ENCODE peak calls at places on chromosomes 16 and 17, in eight cellular contexts. One of them, this sample, is unnamed.

GRCh38 chr16:11145173-11145820 is 110.7 kb downstream of the SOCS1 start:
- DNase-seq in IMR-90: peak; percentile 54
- DNase-seq in AG04450: no peak
- DNase-seq in body of pancreas: peak; percentile 10
- DNase-seq in Peyer's patch: no peak
- DNase-seq in tibial artery: no peak
- DNase-seq in colonic mucosa: no peak
- DNase-seq in transverse colon: no peak
- DNase-seq in this sample: no peak

GRCh38 chr16:22318690-22319358 is 21.6 kb downstream of the POLR3E start:
- DNase-seq in IMR-90: peak; percentile 22
- DNase-seq in AG04450: no peak
- DNase-seq in body of pancreas: peak; percentile 40
- DNase-seq in Peyer's patch: peak; percentile 70
- DNase-seq in tibial artery: no peak
- DNase-seq in colonic mucosa: peak; percentile 56
- DNase-seq in transverse colon: peak; percentile 38
- DNase-seq in this sample: peak; percentile 36

GRCh38 chr17:28675980-28676379 is 14.0 kb downstream of the SUPT6H start:
- DNase-seq in IMR-90: no peak
- DNase-seq in AG04450: no peak
- DNase-seq in body of pancreas: no peak
- DNase-seq in Peyer's patch: no peak
- DNase-seq in tibial artery: no peak
- DNase-seq in colonic mucosa: no peak
- DNase-seq in transverse colon: peak; percentile 27
- DNase-seq in this sample: peak; percentile 63

GRCh38 chr17:75985986-75986385 is 6.9 kb downstream of the TEN1 start:
- DNase-seq in IMR-90: no peak
- DNase-seq in AG04450: no peak
- DNase-seq in body of pancreas: no peak
- DNase-seq in Peyer's patch: no peak
- DNase-seq in tibial artery: peak; percentile 1
- DNase-seq in colonic mucosa: no peak
- DNase-seq in transverse colon: no peak
- DNase-seq in this sample: no peak

GRCh38 chr17:81302861-81303326 is 7.8 kb upstream of the SLC38A10 start:
- DNase-seq in IMR-90: no peak
- DNase-seq in AG04450: no peak
- DNase-seq in body of pancreas: no peak
- DNase-seq in Peyer's patch: no peak
- DNase-seq in tibial artery: no peak
- DNase-seq in colonic mucosa: no peak
- DNase-seq in transverse colon: no peak
- DNase-seq in this sample: no peak

GRCh38 chr17:27463235-27463677 is 7.0 kb downstream of the KSR1 start:
- DNase-seq in IMR-90: no peak
- DNase-seq in AG04450: no peak
- DNase-seq in body of pancreas: no peak
- DNase-seq in Peyer's patch: no peak
- DNase-seq in tibial artery: no peak
- DNase-seq in colonic mucosa: no peak
- DNase-seq in transverse colon: no peak
- DNase-seq in this sample: no peak

GRCh38 chr17:81295678-81296381 is 723 bp upstream of the SLC38A10 start:
- DNase-seq in IMR-90: peak; percentile 33
- DNase-seq in AG04450: no peak
- DNase-seq in body of pancreas: peak; percentile 76
- DNase-seq in Peyer's patch: peak; percentile 88
- DNase-seq in tibial artery: no peak
- DNase-seq in colonic mucosa: peak; percentile 80
- DNase-seq in transverse colon: peak; percentile 83
- DNase-seq in this sample: peak; percentile 90

GRCh38 chr17:48728232-48729231 is at the start of gene HOXB13:
- DNase-seq in IMR-90: peak; percentile 39
- DNase-seq in AG04450: no peak
- DNase-seq in body of pancreas: no peak
- DNase-seq in Peyer's patch: no peak
- DNase-seq in tibial artery: no peak
- DNase-seq in colonic mucosa: peak; percentile 95
- DNase-seq in transverse colon: peak; percentile 73
- DNase-seq in this sample: no peak

GRCh38 chr16:35252356-35252936 is 1793.0 kb downstream of the TP53TG3F start:
- DNase-seq in IMR-90: peak; percentile 1
- DNase-seq in AG04450: no peak
- DNase-seq in body of pancreas: no peak
- DNase-seq in Peyer's patch: no peak
- DNase-seq in tibial artery: no peak
- DNase-seq in colonic mucosa: no peak
- DNase-seq in transverse colon: no peak
- DNase-seq in this sample: no peak

GRCh38 chr16:72689851-72690250 is 358.1 kb downstream of the ZFHX3 start:
- DNase-seq in IMR-90: peak; percentile 17
- DNase-seq in AG04450: no peak
- DNase-seq in body of pancreas: no peak
- DNase-seq in Peyer's patch: no peak
- DNase-seq in tibial artery: no peak
- DNase-seq in colonic mucosa: no peak
- DNase-seq in transverse colon: no peak
- DNase-seq in this sample: no peak

GRCh38 chr17:62735027-62735651 is 73.0 kb downstream of the MARCHF10 start:
- DNase-seq in IMR-90: no peak
- DNase-seq in AG04450: no peak
- DNase-seq in body of pancreas: no peak
- DNase-seq in Peyer's patch: no peak
- DNase-seq in tibial artery: no peak
- DNase-seq in colonic mucosa: no peak
- DNase-seq in transverse colon: no peak
- DNase-seq in this sample: no peak

GRCh38 chr17:30344283-30345088 is 10.6 kb upstream of the TMIGD1 start:
- DNase-seq in IMR-90: peak; percentile 59
- DNase-seq in AG04450: no peak
- DNase-seq in body of pancreas: peak; percentile 74
- DNase-seq in Peyer's patch: peak; percentile 88
- DNase-seq in tibial artery: no peak
- DNase-seq in colonic mucosa: peak; percentile 82
- DNase-seq in transverse colon: peak; percentile 72
- DNase-seq in this sample: peak; percentile 96

GRCh38 chr17:42188749-42189650 is 3.7 kb upstream of the HCRT start:
- DNase-seq in IMR-90: no peak
- DNase-seq in AG04450: no peak
- DNase-seq in body of pancreas: no peak
- DNase-seq in Peyer's patch: no peak
- DNase-seq in tibial artery: no peak
- DNase-seq in colonic mucosa: no peak
- DNase-seq in transverse colon: no peak
- DNase-seq in this sample: no peak

GRCh38 chr17:48558731-48559608 is 14.1 kb upstream of the HOXB2 start:
- DNase-seq in IMR-90: no peak
- DNase-seq in AG04450: no peak
- DNase-seq in body of pancreas: no peak
- DNase-seq in Peyer's patch: no peak
- DNase-seq in tibial artery: no peak
- DNase-seq in colonic mucosa: no peak
- DNase-seq in transverse colon: no peak
- DNase-seq in this sample: no peak

GRCh38 chr16:63331111-63331510 is 1294.9 kb upstream of the CDH8 start:
- DNase-seq in IMR-90: no peak
- DNase-seq in AG04450: no peak
- DNase-seq in body of pancreas: no peak
- DNase-seq in Peyer's patch: no peak
- DNase-seq in tibial artery: no peak
- DNase-seq in colonic mucosa: no peak
- DNase-seq in transverse colon: no peak
- DNase-seq in this sample: no peak

GRCh38 chr16:28616636-28617035 is 6.8 kb upstream of the SULT1A1 start:
- DNase-seq in IMR-90: no peak
- DNase-seq in AG04450: no peak
- DNase-seq in body of pancreas: no peak
- DNase-seq in Peyer's patch: no peak
- DNase-seq in tibial artery: no peak
- DNase-seq in colonic mucosa: no peak
- DNase-seq in transverse colon: no peak
- DNase-seq in this sample: no peak

GRCh38 chr16:89334988-89335802 is 117.7 kb downstream of the ZNF778 start:
- DNase-seq in IMR-90: no peak
- DNase-seq in AG04450: no peak
- DNase-seq in body of pancreas: no peak
- DNase-seq in Peyer's patch: no peak
- DNase-seq in tibial artery: peak; percentile 55
- DNase-seq in colonic mucosa: no peak
- DNase-seq in transverse colon: no peak
- DNase-seq in this sample: no peak
- H3K27ac ChIP-seq in IMR-90: peak overlapping the region; percentile 73
- H3K27ac ChIP-seq in AG04450: peak overlapping the region; percentile 11
- H3K27ac ChIP-seq in body of pancreas: no peak overlapping the region
- H3K27ac ChIP-seq in Peyer's patch: peak overlapping the region; percentile 9
- H3K27ac ChIP-seq in tibial artery: no peak overlapping the region
- H3K27ac ChIP-seq in colonic mucosa: no peak overlapping the region
- H3K27ac ChIP-seq in transverse colon: no peak overlapping the region
- H3K27ac ChIP-seq in this sample: no peak overlapping the region

GRCh38 chr16:83838151-83838550 is 30.4 kb downstream of the HSBP1 start:
- DNase-seq in IMR-90: no peak
- DNase-seq in AG04450: no peak
- DNase-seq in body of pancreas: no peak
- DNase-seq in Peyer's patch: no peak
- DNase-seq in tibial artery: no peak
- DNase-seq in colonic mucosa: no peak
- DNase-seq in transverse colon: no peak
- DNase-seq in this sample: no peak
- H3K9me3 ChIP-seq in IMR-90: no peaks in the 10 kb centered on the region
- H3K9me3 ChIP-seq in AG04450: no peaks in the 10 kb centered on the region
- H3K9me3 ChIP-seq in body of pancreas: no peaks in the 10 kb centered on the region
- H3K9me3 ChIP-seq in Peyer's patch: no peaks in the 10 kb centered on the region
- H3K9me3 ChIP-seq in tibial artery: no peaks in the 10 kb centered on the region
- H3K9me3 ChIP-seq in colonic mucosa: no peaks in the 10 kb centered on the region
- H3K9me3 ChIP-seq in transverse colon: no peaks in the 10 kb centered on the region
- H3K9me3 ChIP-seq in this sample: no peaks in the 10 kb centered on the region

GRCh38 chr16:4487955-4488481 is 11.8 kb downstream of the HMOX2 start:
- DNase-seq in IMR-90: peak; percentile 62
- DNase-seq in AG04450: no peak
- DNase-seq in body of pancreas: no peak
- DNase-seq in Peyer's patch: no peak
- DNase-seq in tibial artery: no peak
- DNase-seq in colonic mucosa: no peak
- DNase-seq in transverse colon: no peak
- DNase-seq in this sample: no peak
- H3K27ac ChIP-seq in IMR-90: no peak overlapping the region
- H3K27ac ChIP-seq in AG04450: no peak overlapping the region
- H3K27ac ChIP-seq in body of pancreas: peak overlapping the region; percentile 39
- H3K27ac ChIP-seq in Peyer's patch: no peak overlapping the region
- H3K27ac ChIP-seq in tibial artery: no peak overlapping the region
- H3K27ac ChIP-seq in colonic mucosa: no peak overlapping the region
- H3K27ac ChIP-seq in transverse colon: no peak overlapping the region
- H3K27ac ChIP-seq in this sample: no peak overlapping the region

GRCh38 chr16:853306-853705 is 52.8 kb upstream of the GNG13 start:
- DNase-seq in IMR-90: no peak
- DNase-seq in AG04450: no peak
- DNase-seq in body of pancreas: no peak
- DNase-seq in Peyer's patch: no peak
- DNase-seq in tibial artery: no peak
- DNase-seq in colonic mucosa: no peak
- DNase-seq in transverse colon: no peak
- DNase-seq in this sample: no peak
- H3K9me3 ChIP-seq in IMR-90: peaks cover 38% of the 10 kb centered on the region
- H3K9me3 ChIP-seq in AG04450: peaks cover 94% of the 10 kb centered on the region
- H3K9me3 ChIP-seq in body of pancreas: no peaks in the 10 kb centered on the region
- H3K9me3 ChIP-seq in Peyer's patch: no peaks in the 10 kb centered on the region
- H3K9me3 ChIP-seq in tibial artery: no peaks in the 10 kb centered on the region
- H3K9me3 ChIP-seq in colonic mucosa: no peaks in the 10 kb centered on the region
- H3K9me3 ChIP-seq in transverse colon: no peaks in the 10 kb centered on the region
- H3K9me3 ChIP-seq in this sample: no peaks in the 10 kb centered on the region

This sample was measured in small intestine.